ENCODE peak calls at places on chromosomes 6 and 20, in five cellular contexts. W, Q, F, A and O are unnamed samples.

GRCh38 chr6:146689806-146690205 is 91.0 kb downstream of the ADGB start:
- DNase-seq in W (no peak), Q (no peak), F (no peak), A (no peak), O (no peak)

GRCh38 chr6:11288065-11288464 is 55.6 kb upstream of the NEDD9 start:
- DNase-seq in W (no peak), Q (no peak), F (peak), A (no peak), O (no peak)

GRCh38 chr20:60087563-60088105 is 129.4 kb downstream of the CDH26 start:
- DNase-seq in W (no peak), Q (no peak), F (no peak), A (peak), O (no peak)

GRCh38 chr6:49980898-49981297 is 11.5 kb upstream of the DEFB113 start:
- DNase-seq in W (no peak), Q (no peak), F (no peak), A (peak), O (no peak)

GRCh38 chr6:88220493-88220892 is 54.3 kb upstream of the CNR1 start:
- DNase-seq in W (peak), Q (no peak), F (no peak), A (no peak), O (no peak)

GRCh38 chr20:23258747-23259121 is 91.9 kb upstream of the NXT1 start:
- DNase-seq in W (no peak), Q (no peak), F (no peak), A (no peak), O (no peak)

GRCh38 chr6:97059473-97059872 is 134.9 kb downstream of the KLHL32 start:
- DNase-seq in W (peak), Q (no peak), F (no peak), A (peak), O (peak)

GRCh38 chr6:79617521-79617941 is 13.6 kb upstream of the SH3BGRL2 start:
- DNase-seq in W (no peak), Q (no peak), F (no peak), A (no peak), O (no peak)

GRCh38 chr6:119637768-119638167 is 288.2 kb upstream of the MAN1A1 start:
- DNase-seq in W (no peak), Q (no peak), F (no peak), A (no peak), O (no peak)

GRCh38 chr20:7744411-7744810 is 195.8 kb downstream of the HAO1 start:
- DNase-seq in W (peak), Q (peak), F (no peak), A (peak), O (peak)

GRCh38 chr20:4043329-4043728 is 28.0 kb upstream of the RNF24 start:
- DNase-seq in W (no peak), Q (no peak), F (no peak), A (no peak), O (no peak)

GRCh38 chr20:4043801-4044200 is 28.4 kb upstream of the RNF24 start:
- DNase-seq in W (no peak), Q (no peak), F (no peak), A (no peak), O (no peak)

GRCh38 chr20:4040283-4041179 is 25.2 kb upstream of the RNF24 start:
- DNase-seq in W (peak), Q (peak), F (no peak), A (peak), O (no peak)

GRCh38 chr20:4045082-4045481 is 29.7 kb upstream of the RNF24 start:
- DNase-seq in W (no peak), Q (no peak), F (no peak), A (no peak), O (no peak)

DNA sequence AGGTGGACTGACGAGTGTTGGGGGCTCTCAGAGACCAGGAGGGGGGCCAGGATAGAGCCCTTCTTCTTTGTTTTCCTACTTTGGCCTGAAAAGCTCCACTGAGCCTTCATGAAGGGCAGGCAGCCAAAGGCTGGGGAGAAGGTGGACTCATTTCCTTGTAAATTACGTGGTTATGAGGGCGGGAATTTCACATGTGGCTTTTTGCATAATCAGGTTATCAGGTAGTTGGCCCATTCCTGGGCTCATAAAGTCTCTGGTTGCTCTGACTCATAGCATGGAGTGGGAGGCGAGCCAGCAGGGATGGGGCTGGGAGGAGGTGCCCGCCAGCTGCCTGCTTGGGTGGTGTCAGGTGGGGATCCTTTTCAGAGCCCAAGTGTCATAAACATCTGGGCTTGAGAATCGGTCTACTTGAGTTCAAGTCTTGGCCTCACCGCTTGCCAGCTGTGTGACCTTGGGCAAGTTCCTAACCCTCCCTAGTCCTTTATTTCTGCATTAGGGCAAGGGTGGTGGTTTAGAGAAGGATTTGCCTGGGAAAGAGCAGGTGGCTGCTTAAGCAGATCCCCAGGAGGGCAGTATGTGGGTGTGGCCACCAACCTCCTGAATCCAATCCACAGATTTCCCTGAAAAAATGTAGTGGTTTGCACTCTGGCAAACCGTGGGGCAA is 26.5 kb upstream of the RNF24 start:
- DNase-seq in W (peak), Q (peak), F (peak), A (peak), O (peak)
- H3K4me3 ChIP-seq in W (no peak), Q (no peak), F (no peak), A (no peak), O (no peak)

DNA sequence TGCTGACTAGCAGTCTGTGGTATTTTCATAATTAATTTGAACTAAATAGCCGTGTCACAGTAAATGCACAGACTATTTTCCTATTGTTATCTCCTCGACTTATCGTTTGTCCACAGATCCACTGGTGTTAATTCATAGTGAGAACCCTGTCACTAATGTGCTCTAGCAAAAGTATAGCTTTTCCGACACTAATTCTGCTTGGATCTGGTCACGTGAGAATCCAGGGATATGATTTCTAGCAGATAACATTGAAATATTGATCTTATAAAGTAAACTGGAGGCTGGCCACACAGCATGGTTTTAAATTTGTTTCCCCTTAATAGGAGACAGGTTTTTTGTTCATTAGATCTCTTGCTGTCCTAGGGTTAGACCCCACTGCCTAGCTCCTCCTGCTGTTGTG is 340.6 kb upstream of the SASH1 start:
- DNase-seq in W (no peak), Q (no peak), F (no peak), A (no peak), O (no peak)
- TF ChIP-seq CTCF in W (no peak), Q (no peak), F (no peak), A (no peak), O (no peak)

GRCh38 chr6:157585274-157586087 is 204.5 kb downstream of the ZDHHC14 start:
- DNase-seq in W (no peak), Q (no peak), F (no peak), A (no peak), O (no peak)
- H3K4me3 ChIP-seq in W (no peak), Q (no peak), F (no peak), A (no peak), O (no peak)

GRCh38 chr6:8182857-8183256 is 80.5 kb upstream of the EEF1E1 start:
- DNase-seq in W (peak), Q (peak), F (no peak), A (peak), O (no peak)
- TF ChIP-seq CTCF in W (no peak), Q (no peak), F (no peak), A (no peak), O (no peak)

GRCh38 chr6:137120748-137121147 is 52.7 kb downstream of the IL22RA2 start:
- DNase-seq in W (no peak), Q (no peak), F (no peak), A (no peak), O (no peak)

GRCh38 chr6:137119196-137120104 is 54.0 kb downstream of the IL22RA2 start:
- DNase-seq in W (no peak), Q (no peak), F (no peak), A (no peak), O (no peak)

GRCh38 chr6:137122612-137123011 is 50.8 kb downstream of the IL22RA2 start:
- DNase-seq in W (no peak), Q (no peak), F (no peak), A (no peak), O (no peak)

GRCh38 chr6:137121401-137121997 is 51.9 kb downstream of the IL22RA2 start:
- DNase-seq in W (no peak), Q (no peak), F (no peak), A (no peak), O (no peak)

DNA sequence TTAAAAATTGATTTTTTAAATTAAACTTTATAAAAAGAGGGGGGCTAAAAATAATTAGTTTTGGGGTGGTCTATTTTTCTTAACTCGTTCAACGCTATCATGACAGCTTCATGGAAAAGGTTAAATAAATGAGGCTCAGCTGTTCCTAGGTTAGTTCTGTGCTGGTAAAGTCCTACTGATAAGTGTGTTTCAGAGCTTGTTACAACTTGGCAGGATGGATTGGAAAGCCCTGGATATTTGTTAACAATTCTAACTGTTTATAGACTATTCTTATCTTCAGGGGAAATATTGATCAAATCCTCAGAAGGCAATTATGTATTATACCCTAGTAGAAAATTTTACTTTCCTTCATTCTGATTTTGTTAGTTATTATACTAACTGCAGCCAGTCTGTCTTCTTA is 50.4 kb downstream of the IL22RA2 start:
- DNase-seq in W (no peak), Q (no peak), F (no peak), A (no peak), O (no peak)
- H3K4me3 ChIP-seq in W (no peak), Q (no peak), F (no peak), A (no peak), O (no peak)

GRCh38 chr20:37411408-37412306 is 65.7 kb downstream of the SRC start:
- DNase-seq in W (no peak), Q (no peak), F (no peak), A (no peak), O (no peak)
- TF ChIP-seq CTCF in W (no peak), Q (no peak), F (no peak), A (peak), O (peak)

GRCh38 chr6:90045535-90045934 is 151.3 kb downstream of the GJA10 start:
- DNase-seq in W (no peak), Q (no peak), F (no peak), A (peak), O (no peak)

GRCh38 chr6:90048191-90048969 is 154.1 kb downstream of the GJA10 start:
- DNase-seq in W (no peak), Q (no peak), F (no peak), A (no peak), O (no peak)

GRCh38 chr6:90053614-90054013 is 159.3 kb downstream of the GJA10 start:
- DNase-seq in W (no peak), Q (no peak), F (no peak), A (no peak), O (no peak)

GRCh38 chr6:90044833-90045337 is 150.6 kb downstream of the GJA10 start:
- DNase-seq in W (peak), Q (no peak), F (no peak), A (peak), O (peak)

DNA sequence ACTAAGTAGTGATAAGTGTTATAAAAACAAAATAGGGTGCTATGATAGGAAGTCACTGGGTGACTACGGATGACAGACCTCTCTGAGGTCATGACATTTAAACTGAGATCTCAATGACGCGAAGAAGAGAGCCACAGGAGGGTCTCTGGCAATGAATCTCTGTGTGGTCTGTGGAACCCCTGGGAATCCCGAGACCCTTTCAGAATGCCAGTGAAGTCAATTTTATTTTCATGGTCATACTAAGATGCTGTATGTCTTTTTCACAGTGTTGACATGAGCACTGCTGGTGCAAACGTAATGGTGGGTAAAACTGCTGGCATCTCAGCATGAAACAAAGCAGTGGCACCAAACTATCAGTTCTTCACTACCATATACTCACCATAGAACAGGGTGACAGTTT is 155.0 kb downstream of the GJA10 start:
- DNase-seq in W (no peak), Q (no peak), F (no peak), A (no peak), O (no peak)
- H3K4me3 ChIP-seq in W (no peak), Q (no peak), F (no peak), A (no peak), O (no peak)